ENCODE peak calls at places on chromosomes 7 and 10, in nine cellular contexts. One of them, this sample, is unnamed.

GRCh38 chr7:139094030-139094429 is 15.5 kb downstream of the ZC3HAV1 start:
- DNase-seq in colonic mucosa: no peak
- DNase-seq in IMR-90: no peak
- DNase-seq in endodermal cell: peak
- DNase-seq in H9: no peak
- DNase-seq in AG04450: no peak
- DNase-seq in neural progenitor cell: no peak
- DNase-seq in tibial artery: no peak
- DNase-seq in mesothelial cell of epicardium: no peak
- DNase-seq in this sample: no peak

GRCh38 chr7:118948508-118948907 is 724.0 kb downstream of the ANKRD7 start:
- DNase-seq in colonic mucosa: no peak
- DNase-seq in IMR-90: no peak
- DNase-seq in endodermal cell: no peak
- DNase-seq in H9: no peak
- DNase-seq in AG04450: no peak
- DNase-seq in neural progenitor cell: no peak
- DNase-seq in tibial artery: no peak
- DNase-seq in mesothelial cell of epicardium: no peak
- DNase-seq in this sample: no peak

GRCh38 chr7:24894670-24895221 is 85.2 kb downstream of the OSBPL3 start:
- DNase-seq in colonic mucosa: no peak
- DNase-seq in IMR-90: no peak
- DNase-seq in endodermal cell: peak
- DNase-seq in H9: peak
- DNase-seq in AG04450: no peak
- DNase-seq in neural progenitor cell: peak
- DNase-seq in tibial artery: no peak
- DNase-seq in mesothelial cell of epicardium: no peak
- DNase-seq in this sample: no peak

GRCh38 chr7:1555046-1555812 is 776 bp downstream of the TMEM184A start:
- DNase-seq in colonic mucosa: peak
- DNase-seq in IMR-90: peak
- DNase-seq in endodermal cell: peak
- DNase-seq in H9: no peak
- DNase-seq in AG04450: peak
- DNase-seq in neural progenitor cell: no peak
- DNase-seq in tibial artery: no peak
- DNase-seq in mesothelial cell of epicardium: no peak
- DNase-seq in this sample: peak

GRCh38 chr7:159094030-159094740 is 50.5 kb downstream of the VIPR2 start:
- DNase-seq in colonic mucosa: no peak
- DNase-seq in IMR-90: no peak
- DNase-seq in endodermal cell: peak
- DNase-seq in H9: peak
- DNase-seq in AG04450: no peak
- DNase-seq in neural progenitor cell: no peak
- DNase-seq in tibial artery: no peak
- DNase-seq in mesothelial cell of epicardium: peak
- DNase-seq in this sample: peak

GRCh38 chr10:119715628-119716505 is 10.0 kb upstream of the INPP5F start:
- DNase-seq in colonic mucosa: no peak
- DNase-seq in IMR-90: no peak
- DNase-seq in endodermal cell: no peak
- DNase-seq in H9: no peak
- DNase-seq in AG04450: no peak
- DNase-seq in neural progenitor cell: peak
- DNase-seq in tibial artery: no peak
- DNase-seq in mesothelial cell of epicardium: no peak
- DNase-seq in this sample: no peak

GRCh38 chr7:112654322-112655216 is 135.6 kb downstream of the TMEM168 start:
- DNase-seq in colonic mucosa: no peak
- DNase-seq in IMR-90: no peak
- DNase-seq in endodermal cell: no peak
- DNase-seq in H9: no peak
- DNase-seq in AG04450: no peak
- DNase-seq in neural progenitor cell: no peak
- DNase-seq in tibial artery: no peak
- DNase-seq in mesothelial cell of epicardium: no peak
- DNase-seq in this sample: no peak

GRCh38 chr10:71314028-71314693 is 4.9 kb upstream of the SLC29A3 start:
- DNase-seq in colonic mucosa: no peak
- DNase-seq in IMR-90: peak
- DNase-seq in endodermal cell: peak
- DNase-seq in H9: peak
- DNase-seq in AG04450: no peak
- DNase-seq in neural progenitor cell: peak
- DNase-seq in tibial artery: no peak
- DNase-seq in mesothelial cell of epicardium: peak
- DNase-seq in this sample: no peak

GRCh38 chr10:19985745-19986144 is 169.5 kb downstream of the PLXDC2 start:
- DNase-seq in colonic mucosa: no peak
- DNase-seq in IMR-90: no peak
- DNase-seq in endodermal cell: peak
- DNase-seq in H9: no peak
- DNase-seq in AG04450: no peak
- DNase-seq in neural progenitor cell: no peak
- DNase-seq in tibial artery: no peak
- DNase-seq in mesothelial cell of epicardium: no peak
- DNase-seq in this sample: no peak

GRCh38 chr7:91243591-91244368 is 20.5 kb upstream of the FZD1 start:
- DNase-seq in colonic mucosa: no peak
- DNase-seq in IMR-90: peak
- DNase-seq in endodermal cell: no peak
- DNase-seq in H9: no peak
- DNase-seq in AG04450: no peak
- DNase-seq in neural progenitor cell: no peak
- DNase-seq in tibial artery: no peak
- DNase-seq in mesothelial cell of epicardium: no peak
- DNase-seq in this sample: no peak

GRCh38 chr10:11175823-11176243 is 158.2 kb downstream of the CELF2 start:
- DNase-seq in colonic mucosa: no peak
- DNase-seq in IMR-90: no peak
- DNase-seq in endodermal cell: no peak
- DNase-seq in H9: no peak
- DNase-seq in AG04450: no peak
- DNase-seq in neural progenitor cell: no peak
- DNase-seq in tibial artery: no peak
- DNase-seq in mesothelial cell of epicardium: no peak
- DNase-seq in this sample: no peak

GRCh38 chr7:16918288-16918895 is 36.6 kb upstream of the AGR3 start:
- DNase-seq in colonic mucosa: peak
- DNase-seq in IMR-90: peak
- DNase-seq in endodermal cell: peak
- DNase-seq in H9: no peak
- DNase-seq in AG04450: peak
- DNase-seq in neural progenitor cell: peak
- DNase-seq in tibial artery: no peak
- DNase-seq in mesothelial cell of epicardium: no peak
- DNase-seq in this sample: peak

GRCh38 chr7:105130048-105130447 is 116.0 kb downstream of the KMT2E start:
- DNase-seq in colonic mucosa: no peak
- DNase-seq in IMR-90: no peak
- DNase-seq in endodermal cell: peak
- DNase-seq in H9: no peak
- DNase-seq in AG04450: no peak
- DNase-seq in neural progenitor cell: no peak
- DNase-seq in tibial artery: no peak
- DNase-seq in mesothelial cell of epicardium: no peak
- DNase-seq in this sample: no peak

GRCh38 chr10:84539244-84539643 is 210.9 kb downstream of the CCSER2 start:
- DNase-seq in colonic mucosa: no peak
- DNase-seq in IMR-90: peak
- DNase-seq in endodermal cell: no peak
- DNase-seq in H9: no peak
- DNase-seq in AG04450: no peak
- DNase-seq in neural progenitor cell: no peak
- DNase-seq in tibial artery: no peak
- DNase-seq in mesothelial cell of epicardium: no peak
- DNase-seq in this sample: no peak

GRCh38 chr7:96216373-96216772 is 105.5 kb downstream of the SLC25A13 start:
- DNase-seq in colonic mucosa: no peak
- DNase-seq in IMR-90: no peak
- DNase-seq in endodermal cell: no peak
- DNase-seq in H9: no peak
- DNase-seq in AG04450: no peak
- DNase-seq in neural progenitor cell: no peak
- DNase-seq in tibial artery: no peak
- DNase-seq in mesothelial cell of epicardium: no peak
- DNase-seq in this sample: no peak

GRCh38 chr7:96218844-96219243 is 103.1 kb downstream of the SLC25A13 start:
- DNase-seq in colonic mucosa: no peak
- DNase-seq in IMR-90: no peak
- DNase-seq in endodermal cell: no peak
- DNase-seq in H9: no peak
- DNase-seq in AG04450: no peak
- DNase-seq in neural progenitor cell: no peak
- DNase-seq in tibial artery: no peak
- DNase-seq in mesothelial cell of epicardium: no peak
- DNase-seq in this sample: no peak

GRCh38 chr7:96221888-96222287 is 100.0 kb downstream of the SLC25A13 start:
- DNase-seq in colonic mucosa: no peak
- DNase-seq in IMR-90: no peak
- DNase-seq in endodermal cell: no peak
- DNase-seq in H9: no peak
- DNase-seq in AG04450: no peak
- DNase-seq in neural progenitor cell: no peak
- DNase-seq in tibial artery: no peak
- DNase-seq in mesothelial cell of epicardium: no peak
- DNase-seq in this sample: no peak

GRCh38 chr7:96217147-96217546 is 104.8 kb downstream of the SLC25A13 start:
- DNase-seq in colonic mucosa: no peak
- DNase-seq in IMR-90: no peak
- DNase-seq in endodermal cell: no peak
- DNase-seq in H9: no peak
- DNase-seq in AG04450: no peak
- DNase-seq in neural progenitor cell: no peak
- DNase-seq in tibial artery: no peak
- DNase-seq in mesothelial cell of epicardium: no peak
- DNase-seq in this sample: no peak

GRCh38 chr7:96219382-96220130 is 102.3 kb downstream of the SLC25A13 start:
- DNase-seq in colonic mucosa: no peak
- DNase-seq in IMR-90: peak
- DNase-seq in endodermal cell: no peak
- DNase-seq in H9: no peak
- DNase-seq in AG04450: no peak
- DNase-seq in neural progenitor cell: no peak
- DNase-seq in tibial artery: no peak
- DNase-seq in mesothelial cell of epicardium: no peak
- DNase-seq in this sample: no peak
- TF ChIP-seq CTCF in colonic mucosa: no peak
- TF ChIP-seq CTCF in IMR-90: no peak
- TF ChIP-seq CTCF in endodermal cell: no peak
- TF ChIP-seq CTCF in H9: no peak
- TF ChIP-seq CTCF in AG04450: no peak
- TF ChIP-seq CTCF in neural progenitor cell: no peak
- TF ChIP-seq CTCF in tibial artery: no peak
- TF ChIP-seq CTCF in mesothelial cell of epicardium: no peak
- TF ChIP-seq CTCF in this sample: no peak

GRCh38 chr7:77693830-77694583 is 2.3 kb upstream of the RSBN1L start:
- DNase-seq in colonic mucosa: no peak
- DNase-seq in IMR-90: no peak
- DNase-seq in endodermal cell: no peak
- DNase-seq in H9: no peak
- DNase-seq in AG04450: no peak
- DNase-seq in neural progenitor cell: no peak
- DNase-seq in tibial artery: no peak
- DNase-seq in mesothelial cell of epicardium: no peak
- DNase-seq in this sample: no peak

GRCh38 chr7:77696643-77697534 is 630 bp downstream of the RSBN1L start:
- DNase-seq in colonic mucosa: peak
- DNase-seq in IMR-90: peak
- DNase-seq in endodermal cell: peak
- DNase-seq in H9: peak
- DNase-seq in AG04450: no peak
- DNase-seq in neural progenitor cell: peak
- DNase-seq in tibial artery: peak
- DNase-seq in mesothelial cell of epicardium: peak
- DNase-seq in this sample: peak

GRCh38 chr7:77698042-77698625 is 1.9 kb downstream of the RSBN1L start:
- DNase-seq in colonic mucosa: no peak
- DNase-seq in IMR-90: no peak
- DNase-seq in endodermal cell: no peak
- DNase-seq in H9: no peak
- DNase-seq in AG04450: no peak
- DNase-seq in neural progenitor cell: no peak
- DNase-seq in tibial artery: no peak
- DNase-seq in mesothelial cell of epicardium: no peak
- DNase-seq in this sample: no peak

GRCh38 chr7:77697535-77697831 is 1.2 kb downstream of the RSBN1L start:
- DNase-seq in colonic mucosa: no peak
- DNase-seq in IMR-90: no peak
- DNase-seq in endodermal cell: no peak
- DNase-seq in H9: no peak
- DNase-seq in AG04450: no peak
- DNase-seq in neural progenitor cell: no peak
- DNase-seq in tibial artery: no peak
- DNase-seq in mesothelial cell of epicardium: no peak
- DNase-seq in this sample: peak

GRCh38 chr7:77696057-77696642 is at the start of gene RSBN1L:
- DNase-seq in colonic mucosa: peak
- DNase-seq in IMR-90: peak
- DNase-seq in endodermal cell: peak
- DNase-seq in H9: peak
- DNase-seq in AG04450: peak
- DNase-seq in neural progenitor cell: peak
- DNase-seq in tibial artery: peak
- DNase-seq in mesothelial cell of epicardium: peak
- DNase-seq in this sample: peak
- TF ChIP-seq CTCF in colonic mucosa: no peak
- TF ChIP-seq CTCF in IMR-90: peak
- TF ChIP-seq CTCF in endodermal cell: peak
- TF ChIP-seq CTCF in H9: peak
- TF ChIP-seq CTCF in AG04450: peak
- TF ChIP-seq CTCF in neural progenitor cell: peak
- TF ChIP-seq CTCF in tibial artery: peak
- TF ChIP-seq CTCF in mesothelial cell of epicardium: no peak
- TF ChIP-seq CTCF in this sample: peak

DNA sequence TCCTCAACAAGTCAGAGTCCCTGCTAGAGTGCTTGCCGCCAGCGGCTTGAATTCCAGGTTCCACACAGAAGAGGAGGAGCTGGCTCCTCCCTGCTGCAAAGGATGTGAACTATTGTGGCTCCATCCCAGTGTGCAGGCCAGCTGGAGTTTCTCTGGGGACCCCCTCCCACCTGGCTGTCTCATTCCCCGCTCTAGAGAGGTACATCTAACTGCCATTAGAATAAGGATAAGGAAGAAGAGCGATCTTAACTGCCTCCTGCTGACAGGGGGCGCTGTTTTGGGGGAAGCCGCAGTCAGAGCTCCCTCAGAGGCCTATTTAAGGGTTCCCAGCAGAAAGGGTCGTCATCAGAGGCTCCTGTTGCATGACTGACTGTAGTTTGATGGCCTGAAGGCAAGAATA is 40.8 kb upstream of the HECW1 start:
- DNase-seq in colonic mucosa: no peak
- DNase-seq in IMR-90: peak
- DNase-seq in endodermal cell: peak
- DNase-seq in H9: peak
- DNase-seq in AG04450: no peak
- DNase-seq in neural progenitor cell: peak
- DNase-seq in tibial artery: no peak
- DNase-seq in mesothelial cell of epicardium: no peak
- DNase-seq in this sample: no peak
- TF ChIP-seq CTCF in colonic mucosa: no peak
- TF ChIP-seq CTCF in IMR-90: peak
- TF ChIP-seq CTCF in endodermal cell: peak
- TF ChIP-seq CTCF in H9: peak
- TF ChIP-seq CTCF in AG04450: peak
- TF ChIP-seq CTCF in neural progenitor cell: peak
- TF ChIP-seq CTCF in tibial artery: no peak
- TF ChIP-seq CTCF in mesothelial cell of epicardium: no peak
- TF ChIP-seq CTCF in this sample: peak

GRCh38 chr7:99278180-99278579 is 5.5 kb downstream of the MYH16 start:
- DNase-seq in colonic mucosa: no peak
- DNase-seq in IMR-90: no peak
- DNase-seq in endodermal cell: no peak
- DNase-seq in H9: no peak
- DNase-seq in AG04450: no peak
- DNase-seq in neural progenitor cell: no peak
- DNase-seq in tibial artery: no peak
- DNase-seq in mesothelial cell of epicardium: no peak
- DNase-seq in this sample: no peak
- TF ChIP-seq CTCF in colonic mucosa: no peak
- TF ChIP-seq CTCF in IMR-90: no peak
- TF ChIP-seq CTCF in endodermal cell: peak
- TF ChIP-seq CTCF in H9: no peak
- TF ChIP-seq CTCF in AG04450: peak
- TF ChIP-seq CTCF in neural progenitor cell: no peak
- TF ChIP-seq CTCF in tibial artery: no peak
- TF ChIP-seq CTCF in mesothelial cell of epicardium: no peak
- TF ChIP-seq CTCF in this sample: peak

This sample was measured in Caco-2.